ENCODE peak calls at places on chromosome 10, in four cellular contexts. P is HepG2, Q is GM12878, V is H1. R is an unnamed sample.

GRCh38 chr10:103736763-103737162 is 118.6 kb downstream of the SH3PXD2A start:
- DNase-seq in P (peak), V (peak), Q (no peak), R (peak)

GRCh38 chr10:130477360-130477759 is 341.2 kb downstream of the GLRX3 start:
- DNase-seq in V (no peak), P (no peak), Q (no peak), R (no peak)

GRCh38 chr10:75334720-75335119 is 66.8 kb downstream of the ZNF503 start:
- DNase-seq in V (no peak), P (no peak), Q (no peak), R (no peak)

GRCh38 chr10:102832248-102832647 is 5.0 kb downstream of the CYP17A1 start:
- DNase-seq in V (no peak), P (no peak), Q (no peak), R (no peak)

GRCh38 chr10:114931072-114931679 is 6.8 kb upstream of the TRUB1 start:
- DNase-seq in V (no peak), P (no peak), Q (no peak), R (no peak)

GRCh38 chr10:35448687-35449662 is 112.7 kb downstream of the CCNY start:
- DNase-seq in P (peak), Q (no peak), V (no peak), R (no peak)

GRCh38 chr10:107163904-107164861 is at the start of gene SORCS1:
- DNase-seq in V (peak), P (no peak), Q (no peak), R (peak)

GRCh38 chr10:103752680-103753248 is 102.6 kb downstream of the SH3PXD2A start:
- DNase-seq in P (peak), Q (no peak), V (peak), R (no peak)

DNA sequence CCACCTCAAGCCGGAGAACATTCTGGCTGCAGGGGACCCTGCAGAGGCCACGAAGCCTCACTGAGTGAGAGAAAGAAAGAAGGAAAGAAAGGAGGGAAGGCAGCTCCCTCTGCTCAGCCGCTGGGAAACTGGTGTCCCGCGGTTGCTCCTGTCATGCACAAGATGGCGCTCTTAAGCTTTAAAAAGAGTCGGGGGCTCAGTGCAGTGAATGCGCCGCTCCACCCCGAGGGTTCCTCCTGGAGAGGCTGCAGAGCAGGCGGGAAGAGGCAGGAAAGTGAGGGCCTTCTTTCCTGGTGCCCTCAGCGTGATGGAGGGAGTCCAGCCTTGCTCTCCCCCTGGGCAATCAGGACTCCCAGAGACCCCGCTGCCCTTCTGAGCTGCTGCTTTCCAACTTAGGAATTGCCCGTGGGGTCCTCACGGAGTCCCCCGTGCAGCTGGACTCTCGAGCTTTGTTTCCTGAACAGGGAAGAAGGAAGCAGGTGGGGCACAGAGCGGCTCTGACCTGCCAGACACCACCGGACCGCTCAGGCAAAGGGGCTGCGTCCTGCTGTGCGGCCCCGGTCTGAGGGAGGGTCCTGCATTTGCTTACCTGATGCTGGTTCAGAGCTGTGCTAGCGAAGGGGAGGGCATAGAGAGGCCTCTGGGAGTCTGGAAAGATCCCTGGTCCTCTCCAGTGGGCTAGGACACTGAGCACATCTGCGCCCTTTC is 141.9 kb upstream of the MKI67 start:
- DNase-seq in V (peak), Q (no peak), P (peak), R (peak)
- TF ChIP-seq CTCF in V (peak), Q (peak), P (peak), R (peak)

DNA sequence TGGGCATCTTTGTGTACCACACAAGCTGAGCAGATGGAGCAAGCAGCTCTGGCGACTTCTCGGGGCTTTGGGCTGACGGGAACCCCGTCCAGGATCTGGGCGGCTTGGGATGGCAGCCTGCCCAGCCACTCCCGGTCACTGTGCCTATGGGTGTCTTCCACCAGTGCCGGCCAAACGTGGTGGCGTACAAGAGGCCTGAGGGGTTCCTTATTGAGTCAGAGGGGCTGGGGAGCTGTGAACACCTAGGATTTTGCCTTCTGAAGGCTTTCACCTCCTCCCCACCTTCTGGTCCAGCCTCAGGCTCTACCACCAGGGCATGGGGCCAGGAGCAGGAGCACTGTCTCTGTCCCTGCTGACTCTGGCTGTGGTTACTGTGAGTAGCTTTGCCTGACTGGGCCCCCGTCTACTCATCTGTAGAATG is 71.8 kb upstream of the PPIF start:
- DNase-seq in P (no peak), Q (no peak), V (no peak), R (peak)
- TF ChIP-seq TCF12 in P (no peak), Q (no peak), V (no peak), R (no peak)

DNA sequence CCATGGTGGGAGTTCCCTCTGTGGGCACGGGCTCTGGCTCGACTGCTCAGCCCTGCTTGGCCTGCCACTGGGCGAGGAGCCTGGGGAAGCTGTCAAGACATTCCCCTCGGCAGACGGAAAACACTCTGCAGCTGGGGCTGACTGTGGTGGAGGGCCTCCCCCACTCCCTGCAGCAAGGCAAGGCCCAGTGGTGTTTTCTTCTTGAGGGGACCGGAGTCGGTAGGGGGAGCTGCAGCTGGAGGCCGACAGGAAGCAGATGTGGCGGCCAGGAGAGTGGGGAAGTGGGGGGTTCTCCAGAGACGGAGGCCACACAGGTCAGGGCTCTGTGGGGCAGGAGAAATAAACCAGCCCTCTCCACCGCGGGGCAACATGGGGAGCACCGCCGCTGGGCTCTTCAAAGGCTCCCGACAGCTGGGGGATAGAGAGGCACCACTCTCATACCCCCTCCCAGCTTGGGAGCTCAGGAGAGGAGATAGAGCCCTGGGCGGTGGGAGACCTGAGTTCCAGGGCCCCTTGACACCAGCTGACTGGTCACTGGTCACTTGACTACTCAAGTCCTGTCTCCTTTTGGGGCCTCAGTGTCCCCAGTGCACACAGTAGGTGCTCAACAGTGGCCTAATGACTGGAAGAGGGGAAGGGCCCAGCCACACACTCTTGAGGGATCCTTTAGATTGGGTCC is 43.4 kb downstream of the PPIF start:
- DNase-seq in P (no peak), Q (no peak), V (peak), R (peak)
- TF ChIP-seq CTCF in P (no peak), Q (no peak), V (peak), R (no peak)

GRCh38 chr10:97371696-97372095 is 29.4 kb downstream of the RRP12 start:
- DNase-seq in V (no peak), P (no peak), Q (no peak), R (no peak)

GRCh38 chr10:97376413-97376812 is 24.7 kb downstream of the RRP12 start:
- DNase-seq in Q (no peak), P (no peak), V (no peak), R (no peak)

GRCh38 chr10:97378933-97379921 is 21.9 kb downstream of the RRP12 start:
- DNase-seq in P (no peak), V (no peak), Q (no peak), R (no peak)

GRCh38 chr10:97372233-97372875 is 28.8 kb downstream of the RRP12 start:
- DNase-seq in P (no peak), Q (no peak), V (no peak), R (no peak)

GRCh38 chr10:97373456-97373855 is 27.7 kb downstream of the RRP12 start:
- DNase-seq in V (no peak), P (no peak), Q (no peak), R (no peak)
- TF ChIP-seq TCF12 in V (no peak), P (no peak), Q (no peak), R (no peak)

GRCh38 chr10:14554843-14555205 is 219.9 kb downstream of the FAM107B start:
- DNase-seq in P (no peak), V (no peak), Q (no peak), R (no peak)

GRCh38 chr10:14555806-14556205 is 218.9 kb downstream of the FAM107B start:
- DNase-seq in P (no peak), V (no peak), Q (no peak), R (no peak)

GRCh38 chr10:14558025-14558424 is 216.7 kb downstream of the FAM107B start:
- DNase-seq in V (no peak), Q (no peak), P (no peak), R (no peak)

GRCh38 chr10:14557573-14557972 is 217.1 kb downstream of the FAM107B start:
- DNase-seq in V (no peak), Q (no peak), P (no peak), R (no peak)

DNA sequence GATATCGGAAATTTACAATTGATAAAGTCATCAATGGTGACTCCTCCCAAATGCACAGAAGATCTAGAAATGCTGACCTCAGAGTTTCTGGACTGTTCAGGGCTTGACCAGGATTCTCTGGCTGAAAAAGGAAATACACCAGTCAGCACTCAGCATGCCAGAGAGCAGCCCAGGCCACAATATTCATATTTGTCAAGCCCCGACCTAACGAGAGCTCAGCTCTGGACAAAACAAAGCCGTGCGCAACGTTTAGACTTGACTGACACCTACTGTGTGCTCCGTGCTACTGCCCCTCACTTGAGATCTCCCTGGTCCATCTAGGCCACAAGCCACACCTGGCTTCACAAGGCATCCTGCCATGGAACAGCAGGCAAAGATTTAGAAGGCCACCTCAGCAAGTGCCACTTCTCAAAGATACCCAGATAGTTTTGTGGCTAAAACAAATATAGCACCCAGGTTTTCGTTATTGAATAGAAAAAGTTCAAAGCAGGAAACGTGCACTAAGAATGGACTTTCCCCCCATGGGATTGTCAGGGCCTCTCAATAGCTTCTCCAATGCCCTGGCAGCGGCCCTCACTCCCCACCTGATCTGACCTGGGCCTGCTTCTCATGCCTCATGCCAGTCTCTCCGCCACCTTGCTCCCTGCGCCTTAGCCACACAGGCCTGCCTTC is 218.3 kb downstream of the FAM107B start:
- DNase-seq in V (no peak), P (peak), Q (peak), R (no peak)
- TF ChIP-seq CTCF in V (peak), P (peak), Q (peak), R (no peak)

R was measured in SK-N-SH.